ENCODE peak calls at places on chromosome 21, in nine cellular contexts. O, C, N, D, G, I, R, U and P are unnamed samples.

GRCh38 chr21:28480091-28480869 is 512.4 kb downstream of the LTN1 start:
- DNase-seq in D (peak; percentile 24), G (no peak), U (no peak), I (no peak), N (no peak), C (no peak), O (no peak), R (no peak), P (no peak)

GRCh38 chr21:17854771-17855170 is 35.6 kb upstream of the C21orf91 start:
- DNase-seq in C (no peak), O (no peak), G (no peak), U (no peak), D (no peak), I (no peak), R (no peak), N (no peak), P (no peak)

GRCh38 chr21:46081862-46082637 is 15.9 kb upstream of the COL6A2 start:
- DNase-seq in C (no peak), R (no peak), U (no peak), G (no peak), O (no peak), N (no peak), D (no peak), I (no peak), P (no peak)

GRCh38 chr21:36741506-36741905 is 42.6 kb downstream of the SIM2 start:
- DNase-seq in D (no peak), R (no peak), I (no peak), G (no peak), U (no peak), O (no peak), N (no peak), C (no peak), P (no peak)

GRCh38 chr21:9758888-9759287 is 762.5 kb upstream of the TPTE start:
- DNase-seq in U (no peak), I (no peak), R (no peak), N (no peak), O (no peak), C (no peak), D (no peak), G (no peak), P (no peak)

GRCh38 chr21:16841917-16842316 is 670.9 kb upstream of the CXADR start:
- DNase-seq in N (no peak), C (no peak), G (no peak), O (no peak), D (no peak), U (no peak), I (peak; percentile 14), R (no peak), P (no peak)

GRCh38 chr21:28745131-28746055 is 247.3 kb downstream of the LTN1 start:
- DNase-seq in I (peak; percentile 80), N (peak; percentile 62), G (peak; percentile 54), C (peak; percentile 68), D (peak; percentile 97), U (peak; percentile 55), O (peak; percentile 70), R (peak; percentile 61), P (peak; percentile 45)

GRCh38 chr21:16855164-16855667 is 657.6 kb upstream of the CXADR start:
- DNase-seq in N (no peak), C (no peak), R (no peak), U (no peak), O (no peak), I (no peak), G (no peak), D (no peak), P (no peak)

GRCh38 chr21:36917487-36918158 is 48.8 kb downstream of the HLCS start:
- DNase-seq in R (peak; percentile 56), G (no peak), N (no peak), O (peak; percentile 55), C (no peak), U (no peak), I (no peak), D (peak; percentile 76), P (no peak)

GRCh38 chr21:31872072-31872451 is 758 bp upstream of the HUNK start:
- DNase-seq in G (no peak), O (no peak), D (no peak), C (no peak), N (no peak), I (no peak), U (no peak), R (no peak), P (no peak)

GRCh38 chr21:31874817-31875216 is 2.0 kb downstream of the HUNK start:
- DNase-seq in N (no peak), O (no peak), I (no peak), C (no peak), D (no peak), G (no peak), R (no peak), U (peak; percentile 21), P (no peak)

GRCh38 chr21:31873275-31873695 is 465 bp downstream of the HUNK start:
- DNase-seq in U (peak; percentile 49), O (no peak), D (no peak), G (no peak), R (no peak), I (peak; percentile 66), C (no peak), N (peak; percentile 28), P (no peak)

GRCh38 chr21:31873696-31874599 is 1.1 kb downstream of the HUNK start:
- DNase-seq in U (peak; percentile 86), N (peak; percentile 66), C (peak; percentile 39), O (no peak), R (no peak), I (peak; percentile 80), D (no peak), G (peak; percentile 48), P (peak; percentile 55)

DNA sequence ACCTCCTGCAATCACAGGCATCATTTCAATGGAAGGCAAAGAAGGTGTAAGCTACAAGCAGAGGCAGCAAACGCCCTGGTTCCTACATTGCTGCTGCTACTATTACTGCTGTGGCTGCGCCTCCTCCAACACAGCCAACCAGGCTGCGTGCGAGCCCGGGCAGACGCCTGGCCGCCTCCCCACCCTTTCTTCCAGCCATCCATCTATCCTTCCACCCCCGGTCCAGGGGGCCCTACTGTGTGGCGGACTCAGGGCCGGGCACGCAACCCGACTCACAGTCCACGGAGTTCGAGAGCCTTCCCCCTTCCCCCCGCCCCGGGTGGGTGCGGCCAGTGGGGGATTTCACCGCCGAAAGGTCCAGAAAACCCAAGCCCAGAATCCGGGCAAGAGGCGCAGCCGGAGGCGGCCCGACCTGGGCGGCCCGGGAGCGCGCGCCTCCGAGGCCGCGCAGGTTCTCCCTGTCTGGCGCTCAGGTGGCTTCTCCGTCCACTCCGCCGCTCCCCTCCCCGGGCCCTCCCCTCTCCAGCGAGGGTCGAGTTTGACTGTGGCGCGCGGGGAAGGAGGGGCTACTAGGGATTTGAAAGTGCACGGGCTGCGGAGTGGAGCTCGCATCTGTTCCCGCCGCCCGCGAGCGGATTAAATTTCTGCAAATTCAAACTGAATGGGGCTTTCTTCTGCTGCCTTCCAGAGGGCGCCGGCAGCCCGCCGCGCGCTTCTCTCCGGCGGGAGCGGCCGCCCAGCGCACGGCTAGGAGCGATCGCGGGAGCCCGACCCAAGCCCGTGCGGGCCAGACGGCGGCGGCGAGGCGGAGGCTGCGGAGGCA is at the start of gene HUNK:
- DNase-seq in N (peak; percentile 34), D (peak; percentile 39), U (peak; percentile 80), C (no peak), R (no peak), G (no peak), I (peak; percentile 61), O (peak; percentile 29), P (peak; percentile 58)
- TF ChIP-seq CTCF in N (no peak), D (peak; percentile 14), U (no peak), C (no peak), R (no peak), G (no peak), I (no peak), O (peak; percentile 32), P (no peak)

GRCh38 chr21:23968722-23969647 is 1638.3 kb downstream of the MRPL39 start:
- DNase-seq in N (no peak), I (peak; percentile 80), D (peak; percentile 29), C (peak; percentile 70), U (no peak), G (peak; percentile 40), O (no peak), R (peak; percentile 11), P (peak; percentile 35)
- TF ChIP-seq CTCF in N (no peak), I (peak; percentile 95), D (no peak), C (peak; percentile 79), U (peak; percentile 54), G (peak; percentile 55), O (peak; percentile 44), R (no peak), P (peak; percentile 65)

DNA sequence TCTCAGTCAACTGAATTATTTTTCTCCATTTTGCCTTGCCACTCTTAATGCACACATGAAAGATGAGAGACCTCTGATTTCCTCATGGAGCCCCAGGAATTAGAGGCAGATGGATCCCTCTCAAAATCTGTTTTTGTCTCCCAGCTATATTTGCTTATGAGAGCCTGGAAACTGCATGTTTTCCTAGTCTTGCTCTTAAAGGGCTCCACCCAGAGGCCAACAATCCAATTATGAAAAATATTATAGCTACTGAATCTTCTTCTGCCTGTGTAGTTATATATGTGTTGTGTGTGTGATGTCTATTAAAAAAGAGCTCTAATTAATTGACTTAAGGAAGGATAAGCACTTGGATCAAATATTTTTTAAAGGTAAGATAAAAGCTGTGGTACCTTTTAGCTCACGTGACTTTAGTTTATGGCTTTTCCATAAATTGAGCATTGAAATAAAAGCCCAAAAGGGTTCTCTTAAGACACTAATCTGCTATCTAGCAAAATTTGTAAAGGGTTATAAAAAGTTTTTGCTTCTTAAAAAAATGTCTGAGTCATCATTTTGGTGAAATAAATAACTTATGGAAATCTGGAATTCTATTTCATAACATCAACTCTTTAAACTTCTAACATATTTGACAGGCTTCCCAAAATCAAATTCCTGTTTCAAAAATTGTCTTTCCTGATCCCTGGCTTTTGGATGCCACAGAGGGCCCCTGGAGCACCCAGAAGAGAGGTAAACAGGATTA is 31.2 kb upstream of the TSPEAR start:
- DNase-seq in O (peak; percentile 30), U (no peak), N (no peak), C (no peak), D (peak; percentile 14), G (no peak), R (no peak), I (no peak), P (no peak)
- TF ChIP-seq CTCF in O (peak; percentile 60), U (peak; percentile 13), N (no peak), C (peak; percentile 41), D (peak; percentile 29), G (peak; percentile 19), R (peak; percentile 48), I (peak; percentile 36), P (peak; percentile 25)

DNA sequence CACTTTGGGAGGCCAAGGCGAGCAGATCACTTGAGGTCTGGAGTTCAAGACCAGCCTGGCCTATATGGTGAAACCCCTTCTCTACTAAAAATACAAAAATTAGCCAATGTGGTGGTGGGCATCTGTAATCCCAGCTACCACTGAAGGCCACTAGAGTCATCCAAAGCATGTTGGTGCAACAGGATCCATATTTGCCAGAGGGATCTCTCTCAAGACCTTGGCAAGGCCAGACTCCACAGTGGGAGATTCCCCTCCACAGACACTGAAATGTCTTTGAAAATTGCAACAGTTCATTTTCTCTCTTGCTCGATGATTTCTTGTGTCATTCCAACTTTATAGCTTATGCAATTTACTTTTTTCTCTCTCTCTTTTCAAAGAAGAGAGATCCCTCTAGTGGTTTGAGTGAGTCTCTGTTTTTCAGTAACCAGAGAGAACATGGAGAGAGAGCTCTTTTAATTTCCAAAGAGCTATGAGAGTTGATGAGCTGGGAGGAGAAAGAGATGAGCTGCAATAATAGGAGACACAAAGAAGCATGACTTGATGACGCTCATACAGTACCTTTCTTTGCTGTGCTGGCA is 176.8 kb upstream of the USP25 start:
- DNase-seq in C (no peak), G (no peak), O (peak; percentile 35), U (no peak), I (no peak), R (peak; percentile 15), N (no peak), D (peak; percentile 8), P (no peak)
- TF ChIP-seq CTCF in C (peak; percentile 71), G (peak; percentile 30), O (peak; percentile 54), U (peak; percentile 44), I (peak; percentile 63), R (peak; percentile 38), N (no peak), D (peak; percentile 30), P (peak; percentile 26)

GRCh38 chr21:42276526-42277154 is 38.6 kb downstream of the TFF3 start:
- DNase-seq in U (no peak), R (no peak), O (no peak), D (no peak), N (no peak), G (no peak), I (no peak), C (no peak), P (no peak)
- TF ChIP-seq CTCF in U (peak; percentile 12), R (no peak), O (no peak), D (no peak), N (no peak), G (no peak), I (peak; percentile 45), C (no peak), P (no peak)